ENCODE peak calls at places on chromosome 3, in four cellular contexts. M is astrocyte, Z is sigmoid colon, E is transverse colon. V is an unnamed sample.

GRCh38 chr3:196127308-196128040 is 45.6 kb upstream of the TFRC start:
- DNase-seq in M (no peak), Z (no peak), E (peak), V (no peak)

GRCh38 chr3:193333229-193333628 is 45.3 kb downstream of the ATP13A5 start:
- DNase-seq in M (no peak), Z (no peak), E (no peak), V (no peak)

GRCh38 chr3:10205461-10206165 is 40.9 kb downstream of the IRAK2 start:
- DNase-seq in M (peak), Z (no peak), E (no peak), V (no peak)

GRCh38 chr3:58737644-58738043 is 71.1 kb upstream of the FAM3D start:
- DNase-seq in M (no peak), Z (no peak), E (no peak), V (no peak)

GRCh38 chr3:185297867-185298266 is 44.0 kb upstream of the EHHADH start:
- DNase-seq in M (no peak), Z (no peak), E (no peak), V (no peak)

GRCh38 chr3:94147039-94147438 is 84.2 kb downstream of the NSUN3 start:
- DNase-seq in M (no peak), Z (no peak), E (no peak), V (no peak)

GRCh38 chr3:22887664-22888291 is 315.3 kb upstream of the UBE2E2 start:
- DNase-seq in M (peak), Z (no peak), E (peak), V (no peak)

GRCh38 chr3:126731044-126731443 is 27.0 kb downstream of the CHCHD6 start:
- DNase-seq in M (no peak), Z (peak), E (no peak), V (no peak)

GRCh38 chr3:140163159-140163763 is 228.3 kb downstream of the CLSTN2 start:
- DNase-seq in M (no peak), Z (no peak), E (no peak), V (no peak)

GRCh38 chr3:9088431-9089353 is 125.4 kb upstream of the RAD18 start:
- DNase-seq in M (peak), Z (no peak), E (peak), V (no peak)

GRCh38 chr3:18422972-18423371 is 2.2 kb downstream of the SATB1 start:
- DNase-seq in M (no peak), Z (no peak), E (no peak), V (no peak)

GRCh38 chr3:13708301-13708700 is 159.4 kb downstream of the FBLN2 start:
- DNase-seq in M (no peak), Z (peak), E (no peak), V (peak)

GRCh38 chr3:57017481-57017880 is 43.0 kb upstream of the SPATA12 start:
- DNase-seq in M (peak), Z (peak), E (no peak), V (no peak)

GRCh38 chr3:25657293-25657692 is 7.4 kb downstream of the TOP2B start:
- DNase-seq in M (no peak), Z (no peak), E (no peak), V (no peak)

GRCh38 chr3:116020495-116020894 is 397.2 kb downstream of the GAP43 start:
- DNase-seq in M (peak), Z (no peak), E (no peak), V (no peak)

GRCh38 chr3:159158801-159159200 is 356.9 kb downstream of the MFSD1 start:
- DNase-seq in M (no peak), Z (no peak), E (no peak), V (no peak)

GRCh38 chr3:16849240-16849639 is 35.5 kb upstream of the PLCL2 start:
- DNase-seq in M (peak), Z (peak), E (peak), V (no peak)

GRCh38 chr3:170507063-170507462 is 78.8 kb downstream of the SLC7A14 start:
- DNase-seq in M (no peak), Z (no peak), E (no peak), V (no peak)

GRCh38 chr3:150483226-150483625 is 63.1 kb downstream of the SERP1 start:
- DNase-seq in M (no peak), Z (no peak), E (no peak), V (no peak)

GRCh38 chr3:28672411-28672810 is 323.8 kb upstream of the AZI2 start:
- DNase-seq in M (peak), Z (no peak), E (no peak), V (no peak)

GRCh38 chr3:129575987-129576364 is 30.5 kb downstream of the PLXND1 start:
- DNase-seq in M (no peak), Z (no peak), E (no peak), V (no peak)

GRCh38 chr3:78645628-78646310 is 1122.0 kb downstream of the ROBO1 start:
- DNase-seq in M (peak), Z (no peak), E (no peak), V (no peak)

GRCh38 chr3:128556949-128557348 is 63.9 kb upstream of the GATA2 start:
- DNase-seq in M (no peak), Z (peak), E (no peak), V (no peak)

GRCh38 chr3:187264051-187264450 is 27.5 kb downstream of the MASP1 start:
- DNase-seq in M (peak), Z (no peak), E (no peak), V (no peak)

GRCh38 chr3:195896361-195897080 is 11.8 kb downstream of the TNK2 start:
- DNase-seq in M (peak), Z (peak), E (no peak), V (peak)

GRCh38 chr3:69505770-69506407 is 120.0 kb upstream of the FRMD4B start:
- DNase-seq in M (no peak), Z (no peak), E (no peak), V (no peak)

GRCh38 chr3:51397389-51397788 is 6.3 kb downstream of the RBM15B start:
- DNase-seq in M (no peak), Z (no peak), E (no peak), V (no peak)

GRCh38 chr3:557972-558371 is 361.4 kb downstream of the CHL1 start:
- DNase-seq in M (no peak), Z (no peak), E (no peak), V (no peak)

GRCh38 chr3:171526869-171527268 is 66.7 kb upstream of the TNIK start:
- DNase-seq in M (peak), Z (no peak), E (no peak), V (no peak)

GRCh38 chr3:154071154-154071553 is 50.0 kb upstream of the ARHGEF26 start:
- DNase-seq in M (no peak), Z (no peak), E (no peak), V (no peak)

GRCh38 chr3:44554626-44555592 is at the start of gene ZKSCAN7:
- DNase-seq in M (peak), Z (peak), E (peak), V (peak)

GRCh38 chr3:124986153-124987143 is 51.9 kb upstream of the MUC13 start:
- DNase-seq in M (peak), Z (no peak), E (peak), V (no peak)

GRCh38 chr3:42502429-42503250 is at the start of gene VIPR1:
- DNase-seq in M (no peak), Z (peak), E (peak), V (peak)

GRCh38 chr3:127899769-127900168 is 15.3 kb upstream of the KBTBD12 start:
- DNase-seq in M (no peak), Z (no peak), E (no peak), V (no peak)

GRCh38 chr3:188526057-188526456 is 372.1 kb downstream of the LPP start:
- DNase-seq in M (no peak), Z (peak), E (peak), V (no peak)

GRCh38 chr3:9746330-9746729 is 3.4 kb upstream of the OGG1 start:
- DNase-seq in M (peak), Z (no peak), E (no peak), V (no peak)

GRCh38 chr3:170467560-170467959 is 48.9 kb downstream of the CLDN11 start:
- DNase-seq in M (no peak), Z (no peak), E (no peak), V (no peak)

GRCh38 chr3:169618894-169619792 is 44.4 kb downstream of the MECOM start:
- DNase-seq in M (no peak), Z (no peak), E (peak), V (no peak)

DNA sequence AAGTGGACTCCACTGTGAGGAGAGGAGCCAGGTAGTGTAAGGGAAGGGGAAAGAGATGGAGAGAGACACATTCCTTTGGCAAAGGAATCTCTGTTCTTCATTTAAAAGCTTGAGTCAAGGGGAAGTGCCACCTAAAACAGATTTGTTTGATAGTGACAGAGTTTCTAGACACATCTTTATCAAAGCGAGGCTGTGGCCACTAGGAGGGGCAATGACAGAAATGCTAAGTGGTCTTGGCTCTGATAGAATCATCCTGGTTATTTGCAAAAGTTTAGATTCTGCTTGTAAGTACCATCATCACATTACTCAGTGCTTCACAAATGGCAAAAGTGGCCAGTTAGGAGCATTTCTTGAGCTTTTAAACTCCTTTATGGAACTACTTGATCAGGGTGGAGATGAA is 261.4 kb downstream of the CNTN3 start:
- DNase-seq in M (no peak), Z (no peak), E (no peak), V (no peak)
- TF ChIP-seq CTCF in M (no peak), Z (no peak), E (no peak), V (peak)

GRCh38 chr3:123046262-123046873 is 18.8 kb upstream of the SEMA5B start:
- DNase-seq in M (no peak), Z (no peak), E (no peak), V (no peak)
- TF ChIP-seq CTCF in M (no peak), Z (no peak), E (no peak), V (no peak)

GRCh38 chr3:64166584-64167155 is 58.6 kb downstream of the PRICKLE2 start:
- DNase-seq in M (peak), Z (no peak), E (no peak), V (no peak)
- TF ChIP-seq CTCF in M (peak), Z (no peak), E (peak), V (peak)

DNA sequence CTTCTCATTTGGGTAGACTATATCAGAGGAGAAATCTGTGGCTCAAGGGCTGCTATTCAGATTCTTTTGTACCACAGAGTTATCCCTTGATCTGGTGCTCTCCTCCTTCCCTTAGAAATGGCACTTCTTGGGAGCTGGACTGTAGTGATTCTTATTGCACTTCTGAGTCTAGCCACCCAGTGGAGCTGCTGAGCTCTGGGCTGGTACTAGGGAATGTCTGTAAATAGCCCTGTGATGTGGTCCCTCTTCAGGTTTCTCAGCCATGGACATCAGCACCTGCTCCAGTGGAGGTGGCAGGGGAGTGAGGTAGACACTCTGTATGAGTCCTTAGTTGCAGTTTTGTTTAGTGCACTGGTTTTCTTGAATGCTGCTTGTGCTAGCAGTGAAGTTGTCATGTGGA is 1292.6 kb downstream of the SI start:
- DNase-seq in M (no peak), Z (no peak), E (no peak), V (no peak)
- TF ChIP-seq CTCF in M (no peak), Z (no peak), E (no peak), V (peak)

DNA sequence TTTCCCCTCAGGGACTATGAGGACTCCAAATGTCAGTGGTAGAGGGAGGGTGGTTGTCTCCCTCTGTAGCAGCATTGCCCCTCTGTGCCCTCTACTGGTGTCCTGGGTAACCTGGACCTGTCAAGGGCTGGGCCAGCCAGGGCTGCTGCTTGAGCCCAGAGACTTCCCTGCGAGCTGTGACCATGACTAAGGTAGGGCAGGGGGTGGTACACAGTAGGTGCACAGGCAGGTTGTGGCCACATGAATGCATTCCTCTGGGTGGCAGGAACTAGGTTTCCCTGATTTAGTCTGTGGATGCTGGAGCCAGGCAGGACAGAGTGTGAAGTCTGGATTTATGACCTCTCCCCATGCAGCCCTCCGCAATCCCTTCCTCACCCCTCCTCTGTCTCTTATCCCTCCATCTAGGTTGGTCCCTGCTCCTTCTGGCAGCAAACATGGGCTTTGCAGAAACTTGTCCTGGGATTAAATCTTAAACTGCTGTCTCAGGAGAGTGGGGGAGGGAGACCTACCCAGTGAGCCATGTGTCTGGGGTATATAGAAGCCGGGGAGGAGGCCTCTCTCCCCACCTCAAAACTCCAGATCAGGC is 8.7 kb upstream of the SEMA3F start:
- DNase-seq in M (no peak), Z (no peak), E (no peak), V (no peak)
- TF ChIP-seq CTCF in M (no peak), Z (no peak), E (no peak), V (no peak)

DNA sequence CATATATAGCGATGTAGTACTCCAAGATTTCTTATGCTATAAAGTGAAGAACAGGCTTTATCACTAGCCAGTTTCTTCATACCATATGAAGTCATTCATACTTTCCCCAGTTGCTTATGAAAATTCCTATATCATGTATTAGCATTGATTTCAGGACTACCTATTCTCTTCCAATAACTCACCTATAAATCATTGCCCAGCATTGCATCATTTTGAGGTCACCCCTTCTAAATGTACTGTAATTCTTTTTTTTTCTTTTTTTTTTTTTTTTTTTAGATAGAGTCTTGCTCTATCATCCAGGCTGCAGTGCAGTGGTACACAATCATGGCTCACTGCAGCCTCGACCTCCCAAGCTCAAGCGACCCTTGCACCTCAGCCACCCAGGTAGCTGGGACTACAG is 27.1 kb downstream of the RTP3 start:
- DNase-seq in M (no peak), Z (no peak), E (no peak), V (no peak)
- TF ChIP-seq CTCF in M (no peak), Z (no peak), E (no peak), V (no peak)

DNA sequence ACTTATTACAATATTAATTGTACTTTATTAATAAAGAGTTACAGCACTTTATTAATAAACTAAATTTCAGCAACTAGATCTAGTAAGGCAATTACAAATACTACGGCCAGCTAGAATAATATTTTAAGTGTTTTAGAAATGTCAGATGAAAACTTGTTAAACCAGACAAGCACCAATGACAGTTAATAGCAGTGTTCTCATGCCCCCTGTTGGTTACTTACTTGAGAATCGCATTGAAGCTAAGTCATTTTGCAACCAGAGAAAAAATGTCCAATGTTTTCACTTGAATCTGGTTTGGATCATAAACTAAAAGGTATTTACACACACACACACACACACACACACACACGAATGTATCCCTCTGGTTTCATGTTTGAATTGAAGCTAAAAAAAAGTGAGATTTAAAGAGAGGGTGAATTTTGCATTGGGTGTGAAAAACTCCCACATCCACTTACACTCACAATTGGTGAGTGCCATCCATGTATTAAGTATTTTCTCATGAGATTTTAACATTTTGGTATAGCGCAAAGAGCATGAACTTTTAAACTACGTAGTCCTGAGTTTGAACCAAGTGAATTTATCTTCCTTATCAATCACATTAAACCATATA is 347.7 kb downstream of the ZBBX start:
- DNase-seq in M (peak), Z (no peak), E (no peak), V (no peak)
- TF ChIP-seq CTCF in M (peak), Z (peak), E (no peak), V (peak)

DNA sequence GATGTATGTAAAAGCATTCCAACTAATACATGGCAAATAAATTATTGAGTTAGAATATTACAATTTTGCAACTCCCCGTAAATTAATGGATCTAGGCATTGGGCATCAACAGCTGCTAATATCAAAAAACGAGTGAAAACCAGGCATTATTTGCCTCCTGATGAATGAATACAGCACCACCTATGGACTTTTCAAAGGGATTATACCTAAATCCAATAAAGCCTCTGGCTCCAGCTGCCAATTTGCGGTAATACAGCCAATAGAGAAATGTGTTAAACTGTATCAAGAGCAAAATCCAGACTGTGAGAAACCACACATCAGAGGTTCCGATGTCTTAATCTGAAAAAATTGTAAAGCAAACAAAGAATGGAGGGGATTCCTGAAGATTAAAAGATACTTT is 16.3 kb upstream of the A4GNT start:
- DNase-seq in M (no peak), Z (no peak), E (no peak), V (no peak)
- TF ChIP-seq CTCF in M (no peak), Z (no peak), E (no peak), V (peak)